ENCODE peak calls at places on chromosomes 12 and 14, in five cellular contexts. O is psoas muscle, B is HAP-1, J is NCI-H187, R is T-cell. X is an unnamed sample.

GRCh38 chr14:103207404-103208072 is 84.3 kb downstream of the TNFAIP2 start:
- DNase-seq in J (no peak), R (no peak), B (no peak), O (peak), X (no peak)

GRCh38 chr12:12975322-12976077 is 23.5 kb upstream of the GPRC5D start:
- DNase-seq in R (no peak), J (no peak), O (no peak), B (no peak), X (no peak)

GRCh38 chr12:21392384-21392783 is 19.7 kb downstream of the IAPP start:
- DNase-seq in R (no peak), O (no peak), B (no peak), J (no peak), X (no peak)

GRCh38 chr12:119208626-119209061 is 29.9 kb downstream of the HSPB8 start:
- DNase-seq in B (no peak), J (no peak), O (peak), R (no peak), X (no peak)

GRCh38 chr12:2654311-2654710 is 140.5 kb upstream of the FKBP4 start:
- DNase-seq in R (no peak), O (no peak), B (no peak), J (no peak), X (no peak)

GRCh38 chr14:98956181-98956580 is 315.8 kb downstream of the BCL11B start:
- DNase-seq in O (no peak), J (no peak), R (no peak), B (no peak), X (no peak)

GRCh38 chr14:106556665-106557289 is 1030.4 kb downstream of the TMEM121 start:
- DNase-seq in R (peak), B (no peak), J (peak), O (peak), X (peak)

GRCh38 chr14:103887557-103888115 is 40.3 kb upstream of the PPP1R13B start:
- DNase-seq in O (no peak), R (no peak), B (no peak), J (no peak), X (no peak)

GRCh38 chr14:74326369-74327152 is 21.7 kb upstream of the VRTN start:
- DNase-seq in B (peak), R (no peak), J (no peak), O (no peak), X (no peak)

GRCh38 chr12:94616217-94616729 is 34.1 kb downstream of the TMCC3 start:
- DNase-seq in R (no peak), B (no peak), O (peak), J (no peak), X (no peak)

GRCh38 chr12:79151956-79152355 is 287.4 kb downstream of the SYT1 start:
- DNase-seq in B (no peak), J (no peak), O (no peak), R (no peak), X (no peak)

GRCh38 chr14:94622653-94623421 is 10.6 kb downstream of the SERPINA3 start:
- DNase-seq in R (no peak), O (no peak), J (no peak), B (no peak), X (no peak)